ENCODE peak calls at places on chromosome 6, in five cellular contexts. One of them, this sample, is unnamed.

GRCh38 chr6:45946352-45946751 is 69.3 kb downstream of the CLIC5 start:
- DNase-seq in RWPE1: no peak
- DNase-seq in esophagus squamous epithelium: no peak
- DNase-seq in PC-9: no peak
- DNase-seq in adrenal gland: no peak
- DNase-seq in this sample: no peak

GRCh38 chr6:84568971-84569370 is 195.4 kb downstream of the TBX18 start:
- DNase-seq in esophagus squamous epithelium: no peak
- DNase-seq in RWPE1: no peak
- DNase-seq in adrenal gland: no peak
- DNase-seq in PC-9: no peak
- DNase-seq in this sample: no peak

GRCh38 chr6:25745836-25746235 is 8.7 kb upstream of the SLC17A4 start:
- DNase-seq in PC-9: no peak
- DNase-seq in RWPE1: no peak
- DNase-seq in adrenal gland: no peak
- DNase-seq in esophagus squamous epithelium: no peak
- DNase-seq in this sample: no peak

GRCh38 chr6:52409499-52409898 is 10.6 kb upstream of the EFHC1 start:
- DNase-seq in PC-9: no peak
- DNase-seq in RWPE1: no peak
- DNase-seq in adrenal gland: no peak
- DNase-seq in esophagus squamous epithelium: no peak
- DNase-seq in this sample: no peak

GRCh38 chr6:80144753-80145152 is 38.3 kb downstream of the BCKDHB start:
- DNase-seq in esophagus squamous epithelium: no peak
- DNase-seq in adrenal gland: no peak
- DNase-seq in PC-9: no peak
- DNase-seq in RWPE1: no peak
- DNase-seq in this sample: no peak

GRCh38 chr6:94401311-94401710 is 982.0 kb upstream of the EPHA7 start:
- DNase-seq in RWPE1: no peak
- DNase-seq in PC-9: no peak
- DNase-seq in adrenal gland: no peak
- DNase-seq in esophagus squamous epithelium: no peak
- DNase-seq in this sample: no peak

GRCh38 chr6:89015971-89016370 is 52.6 kb upstream of the RNGTT start:
- DNase-seq in RWPE1: no peak
- DNase-seq in adrenal gland: no peak
- DNase-seq in PC-9: no peak
- DNase-seq in esophagus squamous epithelium: no peak
- DNase-seq in this sample: no peak

GRCh38 chr6:6834356-6835342 is 246.1 kb downstream of the LY86 start:
- DNase-seq in RWPE1: no peak
- DNase-seq in esophagus squamous epithelium: no peak
- DNase-seq in PC-9: no peak
- DNase-seq in adrenal gland: no peak
- DNase-seq in this sample: no peak

GRCh38 chr6:159842035-159842434 is 42.0 kb downstream of the PNLDC1 start:
- DNase-seq in PC-9: no peak
- DNase-seq in esophagus squamous epithelium: no peak
- DNase-seq in adrenal gland: no peak
- DNase-seq in RWPE1: no peak
- DNase-seq in this sample: no peak

GRCh38 chr6:43729537-43729936 is 40.5 kb upstream of the VEGFA start:
- DNase-seq in esophagus squamous epithelium: no peak
- DNase-seq in PC-9: no peak
- DNase-seq in adrenal gland: peak; percentile 1
- DNase-seq in RWPE1: no peak
- DNase-seq in this sample: no peak

GRCh38 chr6:136148523-136148922 is 101.6 kb downstream of the MTFR2 start:
- DNase-seq in adrenal gland: no peak
- DNase-seq in RWPE1: no peak
- DNase-seq in esophagus squamous epithelium: no peak
- DNase-seq in PC-9: no peak
- DNase-seq in this sample: no peak

GRCh38 chr6:16508959-16509358 is 252.3 kb downstream of the ATXN1 start:
- DNase-seq in PC-9: no peak
- DNase-seq in adrenal gland: no peak
- DNase-seq in RWPE1: no peak
- DNase-seq in esophagus squamous epithelium: no peak
- DNase-seq in this sample: no peak
- H3K27ac ChIP-seq in PC-9: no peak overlapping the region
- H3K27ac ChIP-seq in adrenal gland: no peak overlapping the region
- H3K27ac ChIP-seq in RWPE1: no peak overlapping the region
- H3K27ac ChIP-seq in esophagus squamous epithelium: no peak overlapping the region
- H3K27ac ChIP-seq in this sample: no peak overlapping the region

GRCh38 chr6:34705241-34705640 is 8.7 kb upstream of the ILRUN start:
- DNase-seq in RWPE1: no peak
- DNase-seq in PC-9: no peak
- DNase-seq in adrenal gland: no peak
- DNase-seq in esophagus squamous epithelium: no peak
- DNase-seq in this sample: no peak
- H3K27ac ChIP-seq in RWPE1: no peak overlapping the region
- H3K27ac ChIP-seq in PC-9: no peak overlapping the region
- H3K27ac ChIP-seq in adrenal gland: no peak overlapping the region
- H3K27ac ChIP-seq in esophagus squamous epithelium: no peak overlapping the region
- H3K27ac ChIP-seq in this sample: no peak overlapping the region

DNA sequence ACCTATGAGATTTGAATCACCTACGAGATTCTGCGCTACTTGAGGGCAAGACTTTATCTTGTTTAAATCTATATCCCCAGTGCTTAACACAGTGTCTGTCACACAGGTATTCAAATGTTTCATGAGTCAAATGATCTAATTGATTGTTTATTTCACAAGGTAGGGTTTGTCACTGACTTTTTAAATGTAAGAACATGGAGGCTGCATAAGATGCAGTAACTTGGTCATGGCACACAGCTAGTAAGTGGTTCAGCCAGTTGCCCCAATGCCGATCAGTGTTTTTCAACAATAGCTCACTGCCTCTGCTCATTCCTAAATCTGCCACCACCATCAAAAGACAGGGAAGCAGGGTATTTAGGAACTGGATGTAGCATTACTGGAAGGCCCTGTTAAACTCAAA is 42.4 kb upstream of the LRRC1 start:
- DNase-seq in RWPE1: no peak
- DNase-seq in esophagus squamous epithelium: no peak
- DNase-seq in adrenal gland: no peak
- DNase-seq in PC-9: peak; percentile 43
- DNase-seq in this sample: no peak
- H3K27ac ChIP-seq in RWPE1: no peak overlapping the region
- H3K27ac ChIP-seq in esophagus squamous epithelium: peak overlapping the region; percentile 86
- H3K27ac ChIP-seq in adrenal gland: no peak overlapping the region
- H3K27ac ChIP-seq in PC-9: peak overlapping the region; percentile 80
- H3K27ac ChIP-seq in this sample: peak overlapping the region; percentile 95

DNA sequence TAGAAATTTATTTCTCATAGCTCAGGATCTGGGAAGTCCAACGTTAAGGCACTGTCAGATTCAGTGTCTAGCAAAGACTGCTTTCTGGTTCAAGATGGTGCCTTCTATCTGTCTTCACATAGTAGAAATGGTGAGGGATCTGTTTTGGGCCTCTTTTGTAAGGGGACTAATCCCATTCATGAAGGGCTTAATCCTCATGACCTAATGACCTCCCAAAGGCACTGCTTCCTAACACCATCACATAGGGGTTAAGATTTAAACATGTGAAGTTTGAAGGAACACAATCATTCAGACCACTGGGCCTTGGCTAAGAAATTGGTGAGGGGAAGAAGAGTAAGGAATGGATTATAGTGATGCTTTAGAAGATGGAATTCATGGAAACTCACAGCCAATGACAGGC is 237.6 kb downstream of the PACRG start:
- DNase-seq in RWPE1: no peak
- DNase-seq in adrenal gland: no peak
- DNase-seq in PC-9: no peak
- DNase-seq in esophagus squamous epithelium: no peak
- DNase-seq in this sample: no peak
- H3K27ac ChIP-seq in RWPE1: no peak overlapping the region
- H3K27ac ChIP-seq in adrenal gland: no peak overlapping the region
- H3K27ac ChIP-seq in PC-9: no peak overlapping the region
- H3K27ac ChIP-seq in esophagus squamous epithelium: no peak overlapping the region
- H3K27ac ChIP-seq in this sample: no peak overlapping the region

GRCh38 chr6:109093732-109094131 is 914 bp downstream of the SESN1 start:
- DNase-seq in adrenal gland: no peak
- DNase-seq in esophagus squamous epithelium: no peak
- DNase-seq in RWPE1: peak; percentile 14
- DNase-seq in PC-9: no peak
- DNase-seq in this sample: no peak
- H3K27ac ChIP-seq in adrenal gland: peak overlapping the region; percentile 88
- H3K27ac ChIP-seq in esophagus squamous epithelium: peak overlapping the region; percentile 99
- H3K27ac ChIP-seq in RWPE1: peak overlapping the region; percentile 97
- H3K27ac ChIP-seq in PC-9: peak overlapping the region; percentile 90
- H3K27ac ChIP-seq in this sample: peak overlapping the region; percentile 94

This sample was measured in epithelial cell of prostate.